ENCODE peak calls at places on chromosome 19, in eight cellular contexts. X, S, F, R, H, U, O and V are unnamed samples.
A peak's percentile ranks its signal among the peaks of the same experiment; 100 is the strongest.

GRCh38 chr19:55441692-55442321 is 1.3 kb downstream of the SHISA7 start:
- DNase-seq in R (no peak), U (no peak), O (peak; percentile 56), H (no peak), X (no peak), S (peak; percentile 87), F (no peak), V (no peak)

GRCh38 chr19:41218615-41219507 is at the start of gene AXL:
- DNase-seq in S (peak; percentile 98), F (peak; percentile 90), R (peak; percentile 49), X (no peak), U (no peak), O (peak; percentile 67), H (peak; percentile 67), V (no peak)

GRCh38 chr19:39518975-39519374 is 4.0 kb downstream of the SELENOV start:
- DNase-seq in X (peak; percentile 11), U (no peak), O (no peak), R (no peak), H (no peak), F (no peak), S (peak; percentile 36), V (no peak)

GRCh38 chr19:35862528-35862927 is 5.8 kb downstream of the KIRREL2 start:
- DNase-seq in U (no peak), X (no peak), S (peak; percentile 62), O (no peak), F (no peak), R (no peak), H (no peak), V (no peak)

GRCh38 chr19:6616011-6616410 is 25.1 kb upstream of the CD70 start:
- DNase-seq in U (peak; percentile 44), O (no peak), F (peak; percentile 34), S (no peak), R (no peak), X (no peak), H (no peak), V (no peak)

GRCh38 chr19:3670796-3671679 is 29.2 kb downstream of the PIP5K1C start:
- DNase-seq in S (no peak), U (peak; percentile 91), R (no peak), O (peak; percentile 66), F (peak; percentile 87), H (peak; percentile 90), X (no peak), V (no peak)

GRCh38 chr19:48896191-48896720 is 2.3 kb downstream of the TULP2 start:
- DNase-seq in U (peak; percentile 86), X (peak; percentile 88), S (peak; percentile 93), F (peak; percentile 61), O (peak; percentile 59), R (no peak), H (peak; percentile 75), V (no peak)

GRCh38 chr19:50921391-50922315 is 10.5 kb upstream of the KLK4 start:
- DNase-seq in X (no peak), H (no peak), O (no peak), F (no peak), U (no peak), S (peak; percentile 36), R (no peak), V (no peak)

GRCh38 chr19:51131780-51132680 is 7.3 kb downstream of the SIGLEC9 start:
- DNase-seq in X (peak; percentile 86), O (no peak), H (peak; percentile 73), R (no peak), U (peak; percentile 60), S (peak; percentile 59), F (peak; percentile 96), V (no peak)

GRCh38 chr19:49746206-49746958 is 16.7 kb downstream of the TSKS start:
- DNase-seq in X (peak; percentile 83), R (no peak), F (peak; percentile 39), O (peak; percentile 40), H (peak; percentile 69), S (peak; percentile 99), U (peak; percentile 80), V (no peak)

GRCh38 chr19:739998-740715 is 10.8 kb upstream of the MISP start:
- DNase-seq in S (no peak), H (no peak), X (no peak), F (no peak), O (no peak), R (no peak), U (no peak), V (no peak)
- TF ChIP-seq CTCF in S (no peak), H (no peak), X (no peak), F (no peak), O (no peak), R (no peak), U (no peak), V (no peak)

GRCh38 chr19:44367024-44367423 is 10.5 kb upstream of the ZNF112 start:
- DNase-seq in O (no peak), S (peak; percentile 63), F (peak; percentile 32), X (no peak), H (no peak), R (no peak), U (no peak), V (no peak)

GRCh38 chr19:44374789-44375188 is 18.3 kb upstream of the ZNF112 start:
- DNase-seq in F (no peak), U (no peak), O (no peak), X (no peak), S (no peak), R (no peak), H (no peak), V (no peak)

DNA sequence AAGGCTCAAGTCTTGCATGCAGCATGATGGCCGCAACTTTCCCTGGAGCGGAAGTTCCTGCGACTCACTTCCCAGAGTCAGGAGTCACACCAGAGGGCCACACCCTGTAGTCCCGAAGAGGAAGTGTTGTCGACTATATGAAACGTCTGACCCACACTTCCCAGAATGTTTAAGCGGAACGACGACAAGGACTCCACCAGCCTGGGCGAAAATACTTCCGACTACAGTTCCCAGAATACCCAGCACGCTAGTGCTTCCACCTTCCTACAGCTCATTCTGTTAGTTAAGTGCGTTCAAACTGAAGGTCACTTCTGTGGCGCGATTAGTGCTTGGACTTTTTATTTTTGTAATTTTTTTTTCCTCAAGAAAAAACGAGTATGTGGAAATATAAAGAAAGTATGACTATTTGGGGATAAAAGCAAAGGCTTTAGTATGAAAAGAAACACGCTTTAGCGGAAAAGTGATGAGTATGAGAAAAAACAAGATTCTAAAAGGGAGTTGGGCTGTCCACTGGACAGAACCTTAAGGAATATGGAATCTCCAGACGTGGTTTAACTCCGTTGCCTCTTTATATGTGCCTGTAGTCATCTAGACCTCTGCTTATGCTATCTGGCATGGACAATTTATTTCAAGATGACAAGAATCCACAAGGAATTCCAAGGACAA is 15.5 kb upstream of the ZNF112 start:
- DNase-seq in F (no peak), U (no peak), O (no peak), R (no peak), X (no peak), H (no peak), S (no peak), V (no peak)
- TF ChIP-seq CTCF in F (no peak), U (no peak), O (no peak), R (no peak), X (no peak), H (no peak), S (no peak), V (no peak)

GRCh38 chr19:11597202-11598102 is at the start of gene ZNF627:
- DNase-seq in R (peak; percentile 97), H (peak; percentile 99), F (peak; percentile 99), O (peak; percentile 99), X (peak; percentile 98), S (peak; percentile 100), U (peak; percentile 100), V (peak; percentile 99)
- TF ChIP-seq CTCF in R (peak; percentile 20), H (no peak), F (no peak), O (no peak), X (peak; percentile 57), S (peak; percentile 17), U (peak; percentile 5), V (no peak)

GRCh38 chr19:52522555-52522954 is 4.9 kb upstream of the ZNF808 start:
- DNase-seq in R (no peak), S (peak; percentile 90), O (no peak), F (no peak), U (no peak), X (no peak), H (no peak), V (no peak)

GRCh38 chr19:52524086-52524485 is 3.4 kb upstream of the ZNF808 start:
- DNase-seq in U (no peak), O (no peak), H (no peak), R (no peak), X (no peak), S (no peak), F (no peak), V (no peak)

GRCh38 chr19:52518646-52519045 is 8.8 kb upstream of the ZNF808 start:
- DNase-seq in H (no peak), R (no peak), O (no peak), U (no peak), S (no peak), X (no peak), F (no peak), V (no peak)

GRCh38 chr19:52516191-52516590 is 11.3 kb upstream of the ZNF808 start:
- DNase-seq in U (no peak), O (no peak), F (no peak), H (no peak), S (peak; percentile 36), X (no peak), R (no peak), V (no peak)

DNA sequence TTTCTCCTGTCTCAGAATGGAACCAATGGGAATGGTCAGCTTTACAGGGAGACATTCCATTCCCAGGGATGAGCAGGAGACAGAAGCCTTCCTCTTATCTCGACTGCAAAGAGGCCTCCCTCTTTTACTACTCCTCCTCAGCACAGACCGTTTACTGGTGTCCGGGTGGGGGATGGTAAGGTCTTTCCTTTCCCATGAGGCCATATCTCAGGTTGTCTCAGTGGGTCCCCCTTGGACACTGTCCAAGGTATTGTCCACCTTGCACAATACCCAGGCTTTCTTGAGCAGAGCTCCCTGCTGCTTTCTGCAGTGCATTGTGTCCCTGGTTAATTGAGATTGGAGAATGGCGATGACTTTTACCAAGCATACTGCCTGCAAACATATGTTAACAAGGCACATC is 7.5 kb upstream of the ZNF808 start:
- DNase-seq in R (no peak), F (no peak), H (no peak), O (no peak), S (peak; percentile 30), X (no peak), U (no peak), V (no peak)
- TF ChIP-seq CTCF in R (no peak), F (no peak), H (no peak), O (no peak), S (no peak), X (no peak), U (no peak), V (no peak)

GRCh38 chr19:2337329-2337707 is 8.8 kb downstream of the SPPL2B start:
- DNase-seq in O (no peak), F (peak; percentile 70), R (no peak), H (no peak), S (peak; percentile 89), U (no peak), X (no peak), V (peak; percentile 90)
- TF ChIP-seq CTCF in O (no peak), F (peak; percentile 8), R (peak; percentile 32), H (no peak), S (peak; percentile 33), U (no peak), X (no peak), V (peak; percentile 55)

GRCh38 chr19:9885077-9885552 is 50.0 kb downstream of the PIN1 start:
- DNase-seq in F (peak; percentile 87), X (no peak), S (peak; percentile 56), O (no peak), H (peak; percentile 44), U (no peak), R (no peak), V (no peak)
- TF ChIP-seq CTCF in F (peak; percentile 57), X (no peak), S (peak; percentile 39), O (no peak), H (no peak), U (no peak), R (peak; percentile 25), V (peak; percentile 73)